ENCODE peak calls at places on chromosomes 16 and 17, in ten cellular contexts. One of them, this sample, is unnamed.

GRCh38 chr17:71085238-71086033 is 916.1 kb downstream of the KCNJ2 start:
- DNase-seq in colonic mucosa: peak; percentile 22
- DNase-seq in left ventricle myocardium inferior: no peak
- DNase-seq in K562: peak; percentile 14
- DNase-seq in Calu3: peak; percentile 40
- DNase-seq in GM23248: no peak
- DNase-seq in skeletal muscle cell: no peak
- DNase-seq in stimulated activated CD8-positive, alpha-beta memory T cell treated with anti-CD3 and anti-CD28 coated beads, Interleukin-4, amount 100 ng/mL, for 48 hours: no peak
- DNase-seq in activated CD4-positive, alpha-beta T cell treated with anti-CD3 and anti-CD28 coated beads, Interleukin-2, amount 50 U/mL, for 1 hour: no peak
- DNase-seq in EL: peak; percentile 4
- DNase-seq in this sample: no peak

GRCh38 chr17:15247891-15248529 is 17.1 kb downstream of the PMP22 start:
- DNase-seq in colonic mucosa: peak; percentile 13
- DNase-seq in left ventricle myocardium inferior: no peak
- DNase-seq in K562: no peak
- DNase-seq in Calu3: no peak
- DNase-seq in GM23248: peak; percentile 32
- DNase-seq in skeletal muscle cell: no peak
- DNase-seq in stimulated activated CD8-positive, alpha-beta memory T cell treated with anti-CD3 and anti-CD28 coated beads, Interleukin-4, amount 100 ng/mL, for 48 hours: no peak
- DNase-seq in activated CD4-positive, alpha-beta T cell treated with anti-CD3 and anti-CD28 coated beads, Interleukin-2, amount 50 U/mL, for 1 hour: no peak
- DNase-seq in EL: no peak
- DNase-seq in this sample: no peak

GRCh38 chr17:2323629-2324314 is 12.5 kb downstream of the TSR1 start:
- DNase-seq in colonic mucosa: no peak
- DNase-seq in left ventricle myocardium inferior: no peak
- DNase-seq in K562: no peak
- DNase-seq in Calu3: no peak
- DNase-seq in GM23248: no peak
- DNase-seq in skeletal muscle cell: no peak
- DNase-seq in stimulated activated CD8-positive, alpha-beta memory T cell treated with anti-CD3 and anti-CD28 coated beads, Interleukin-4, amount 100 ng/mL, for 48 hours: no peak
- DNase-seq in activated CD4-positive, alpha-beta T cell treated with anti-CD3 and anti-CD28 coated beads, Interleukin-2, amount 50 U/mL, for 1 hour: no peak
- DNase-seq in EL: no peak
- DNase-seq in this sample: no peak

GRCh38 chr16:56608876-56609462 is 585 bp downstream of the MT2A start:
- DNase-seq in colonic mucosa: peak; percentile 50
- DNase-seq in left ventricle myocardium inferior: no peak
- DNase-seq in K562: no peak
- DNase-seq in Calu3: no peak
- DNase-seq in GM23248: peak; percentile 53
- DNase-seq in skeletal muscle cell: no peak
- DNase-seq in stimulated activated CD8-positive, alpha-beta memory T cell treated with anti-CD3 and anti-CD28 coated beads, Interleukin-4, amount 100 ng/mL, for 48 hours: peak; percentile 51
- DNase-seq in activated CD4-positive, alpha-beta T cell treated with anti-CD3 and anti-CD28 coated beads, Interleukin-2, amount 50 U/mL, for 1 hour: no peak
- DNase-seq in EL: peak; percentile 33
- DNase-seq in this sample: no peak

GRCh38 chr17:72978593-72979218 is 113.8 kb downstream of the SLC39A11 start:
- DNase-seq in colonic mucosa: no peak
- DNase-seq in left ventricle myocardium inferior: no peak
- DNase-seq in K562: peak; percentile 65
- DNase-seq in Calu3: no peak
- DNase-seq in GM23248: no peak
- DNase-seq in skeletal muscle cell: no peak
- DNase-seq in stimulated activated CD8-positive, alpha-beta memory T cell treated with anti-CD3 and anti-CD28 coated beads, Interleukin-4, amount 100 ng/mL, for 48 hours: no peak
- DNase-seq in activated CD4-positive, alpha-beta T cell treated with anti-CD3 and anti-CD28 coated beads, Interleukin-2, amount 50 U/mL, for 1 hour: no peak
- DNase-seq in EL: no peak
- DNase-seq in this sample: no peak

GRCh38 chr17:79835470-79835899 is 3.8 kb downstream of the CBX4 start:
- DNase-seq in colonic mucosa: peak; percentile 32
- DNase-seq in left ventricle myocardium inferior: no peak
- DNase-seq in K562: peak; percentile 36
- DNase-seq in Calu3: no peak
- DNase-seq in GM23248: no peak
- DNase-seq in skeletal muscle cell: no peak
- DNase-seq in stimulated activated CD8-positive, alpha-beta memory T cell treated with anti-CD3 and anti-CD28 coated beads, Interleukin-4, amount 100 ng/mL, for 48 hours: no peak
- DNase-seq in activated CD4-positive, alpha-beta T cell treated with anti-CD3 and anti-CD28 coated beads, Interleukin-2, amount 50 U/mL, for 1 hour: no peak
- DNase-seq in EL: no peak
- DNase-seq in this sample: no peak

GRCh38 chr16:1614226-1615102 is 2.3 kb downstream of the CRAMP1 start:
- DNase-seq in colonic mucosa: peak; percentile 22
- DNase-seq in left ventricle myocardium inferior: no peak
- DNase-seq in K562: peak; percentile 48
- DNase-seq in Calu3: peak; percentile 46
- DNase-seq in GM23248: peak; percentile 84
- DNase-seq in skeletal muscle cell: no peak
- DNase-seq in stimulated activated CD8-positive, alpha-beta memory T cell treated with anti-CD3 and anti-CD28 coated beads, Interleukin-4, amount 100 ng/mL, for 48 hours: peak; percentile 40
- DNase-seq in activated CD4-positive, alpha-beta T cell treated with anti-CD3 and anti-CD28 coated beads, Interleukin-2, amount 50 U/mL, for 1 hour: peak; percentile 10
- DNase-seq in EL: peak; percentile 30
- DNase-seq in this sample: peak; percentile 78

GRCh38 chr17:36777118-36777517 is 160.2 kb upstream of the LHX1 start:
- DNase-seq in colonic mucosa: no peak
- DNase-seq in left ventricle myocardium inferior: no peak
- DNase-seq in K562: peak; percentile 37
- DNase-seq in Calu3: no peak
- DNase-seq in GM23248: no peak
- DNase-seq in skeletal muscle cell: no peak
- DNase-seq in stimulated activated CD8-positive, alpha-beta memory T cell treated with anti-CD3 and anti-CD28 coated beads, Interleukin-4, amount 100 ng/mL, for 48 hours: no peak
- DNase-seq in activated CD4-positive, alpha-beta T cell treated with anti-CD3 and anti-CD28 coated beads, Interleukin-2, amount 50 U/mL, for 1 hour: no peak
- DNase-seq in EL: no peak
- DNase-seq in this sample: no peak

GRCh38 chr17:45672301-45672700 is 111.8 kb upstream of the CRHR1 start:
- DNase-seq in colonic mucosa: no peak
- DNase-seq in left ventricle myocardium inferior: no peak
- DNase-seq in K562: peak; percentile 12
- DNase-seq in Calu3: no peak
- DNase-seq in GM23248: no peak
- DNase-seq in skeletal muscle cell: no peak
- DNase-seq in stimulated activated CD8-positive, alpha-beta memory T cell treated with anti-CD3 and anti-CD28 coated beads, Interleukin-4, amount 100 ng/mL, for 48 hours: no peak
- DNase-seq in activated CD4-positive, alpha-beta T cell treated with anti-CD3 and anti-CD28 coated beads, Interleukin-2, amount 50 U/mL, for 1 hour: no peak
- DNase-seq in EL: no peak
- DNase-seq in this sample: no peak

GRCh38 chr17:37815516-37815915 is 70.7 kb upstream of the HNF1B start:
- DNase-seq in colonic mucosa: no peak
- DNase-seq in left ventricle myocardium inferior: no peak
- DNase-seq in K562: no peak
- DNase-seq in Calu3: no peak
- DNase-seq in GM23248: no peak
- DNase-seq in skeletal muscle cell: no peak
- DNase-seq in stimulated activated CD8-positive, alpha-beta memory T cell treated with anti-CD3 and anti-CD28 coated beads, Interleukin-4, amount 100 ng/mL, for 48 hours: no peak
- DNase-seq in activated CD4-positive, alpha-beta T cell treated with anti-CD3 and anti-CD28 coated beads, Interleukin-2, amount 50 U/mL, for 1 hour: no peak
- DNase-seq in EL: no peak
- DNase-seq in this sample: no peak

GRCh38 chr16:68529931-68530667 is 9.0 kb upstream of the ZFP90 start:
- DNase-seq in colonic mucosa: peak; percentile 95
- DNase-seq in left ventricle myocardium inferior: peak; percentile 88
- DNase-seq in K562: peak; percentile 68
- DNase-seq in Calu3: peak; percentile 94
- DNase-seq in GM23248: peak; percentile 93
- DNase-seq in skeletal muscle cell: peak; percentile 54
- DNase-seq in stimulated activated CD8-positive, alpha-beta memory T cell treated with anti-CD3 and anti-CD28 coated beads, Interleukin-4, amount 100 ng/mL, for 48 hours: peak; percentile 93
- DNase-seq in activated CD4-positive, alpha-beta T cell treated with anti-CD3 and anti-CD28 coated beads, Interleukin-2, amount 50 U/mL, for 1 hour: peak; percentile 90
- DNase-seq in EL: peak; percentile 88
- DNase-seq in this sample: peak; percentile 91

GRCh38 chr17:68318103-68318991 is 27.1 kb downstream of the ARSG start:
- DNase-seq in colonic mucosa: no peak
- DNase-seq in left ventricle myocardium inferior: no peak
- DNase-seq in K562: no peak
- DNase-seq in Calu3: peak; percentile 54
- DNase-seq in GM23248: peak; percentile 90
- DNase-seq in skeletal muscle cell: peak; percentile 22
- DNase-seq in stimulated activated CD8-positive, alpha-beta memory T cell treated with anti-CD3 and anti-CD28 coated beads, Interleukin-4, amount 100 ng/mL, for 48 hours: no peak
- DNase-seq in activated CD4-positive, alpha-beta T cell treated with anti-CD3 and anti-CD28 coated beads, Interleukin-2, amount 50 U/mL, for 1 hour: no peak
- DNase-seq in EL: peak; percentile 87
- DNase-seq in this sample: no peak

GRCh38 chr16:75254359-75254837 is 3.0 kb upstream of the BCAR1 start:
- DNase-seq in colonic mucosa: peak; percentile 76
- DNase-seq in left ventricle myocardium inferior: no peak
- DNase-seq in K562: no peak
- DNase-seq in Calu3: no peak
- DNase-seq in GM23248: peak; percentile 96
- DNase-seq in skeletal muscle cell: peak; percentile 56
- DNase-seq in stimulated activated CD8-positive, alpha-beta memory T cell treated with anti-CD3 and anti-CD28 coated beads, Interleukin-4, amount 100 ng/mL, for 48 hours: no peak
- DNase-seq in activated CD4-positive, alpha-beta T cell treated with anti-CD3 and anti-CD28 coated beads, Interleukin-2, amount 50 U/mL, for 1 hour: no peak
- DNase-seq in EL: peak; percentile 86
- DNase-seq in this sample: no peak

GRCh38 chr16:10543231-10543630 is 37.2 kb downstream of the EMP2 start:
- DNase-seq in colonic mucosa: no peak
- DNase-seq in left ventricle myocardium inferior: no peak
- DNase-seq in K562: no peak
- DNase-seq in Calu3: no peak
- DNase-seq in GM23248: no peak
- DNase-seq in skeletal muscle cell: no peak
- DNase-seq in stimulated activated CD8-positive, alpha-beta memory T cell treated with anti-CD3 and anti-CD28 coated beads, Interleukin-4, amount 100 ng/mL, for 48 hours: no peak
- DNase-seq in activated CD4-positive, alpha-beta T cell treated with anti-CD3 and anti-CD28 coated beads, Interleukin-2, amount 50 U/mL, for 1 hour: no peak
- DNase-seq in EL: no peak
- DNase-seq in this sample: no peak

GRCh38 chr16:67951485-67951884 is 7.6 kb upstream of the LCAT start:
- DNase-seq in colonic mucosa: no peak
- DNase-seq in left ventricle myocardium inferior: peak; percentile 77
- DNase-seq in K562: no peak
- DNase-seq in Calu3: no peak
- DNase-seq in GM23248: no peak
- DNase-seq in skeletal muscle cell: no peak
- DNase-seq in stimulated activated CD8-positive, alpha-beta memory T cell treated with anti-CD3 and anti-CD28 coated beads, Interleukin-4, amount 100 ng/mL, for 48 hours: no peak
- DNase-seq in activated CD4-positive, alpha-beta T cell treated with anti-CD3 and anti-CD28 coated beads, Interleukin-2, amount 50 U/mL, for 1 hour: no peak
- DNase-seq in EL: no peak
- DNase-seq in this sample: no peak

GRCh38 chr17:27323538-27324212 is 29.8 kb downstream of the WSB1 start:
- DNase-seq in colonic mucosa: peak; percentile 93
- DNase-seq in left ventricle myocardium inferior: peak; percentile 80
- DNase-seq in K562: peak; percentile 77
- DNase-seq in Calu3: peak; percentile 69
- DNase-seq in GM23248: peak; percentile 72
- DNase-seq in skeletal muscle cell: peak; percentile 23
- DNase-seq in stimulated activated CD8-positive, alpha-beta memory T cell treated with anti-CD3 and anti-CD28 coated beads, Interleukin-4, amount 100 ng/mL, for 48 hours: no peak
- DNase-seq in activated CD4-positive, alpha-beta T cell treated with anti-CD3 and anti-CD28 coated beads, Interleukin-2, amount 50 U/mL, for 1 hour: no peak
- DNase-seq in EL: peak; percentile 51
- DNase-seq in this sample: no peak

GRCh38 chr16:7137560-7138330 is 194.9 kb upstream of the RBFOX1 start:
- DNase-seq in colonic mucosa: no peak
- DNase-seq in left ventricle myocardium inferior: no peak
- DNase-seq in K562: no peak
- DNase-seq in Calu3: no peak
- DNase-seq in GM23248: peak; percentile 2
- DNase-seq in skeletal muscle cell: no peak
- DNase-seq in stimulated activated CD8-positive, alpha-beta memory T cell treated with anti-CD3 and anti-CD28 coated beads, Interleukin-4, amount 100 ng/mL, for 48 hours: no peak
- DNase-seq in activated CD4-positive, alpha-beta T cell treated with anti-CD3 and anti-CD28 coated beads, Interleukin-2, amount 50 U/mL, for 1 hour: no peak
- DNase-seq in EL: no peak
- DNase-seq in this sample: no peak

GRCh38 chr17:67376509-67376891 is 581 bp upstream of the PITPNC1 start:
- DNase-seq in colonic mucosa: no peak
- DNase-seq in left ventricle myocardium inferior: no peak
- DNase-seq in K562: no peak
- DNase-seq in Calu3: no peak
- DNase-seq in GM23248: peak; percentile 77
- DNase-seq in skeletal muscle cell: no peak
- DNase-seq in stimulated activated CD8-positive, alpha-beta memory T cell treated with anti-CD3 and anti-CD28 coated beads, Interleukin-4, amount 100 ng/mL, for 48 hours: peak; percentile 41
- DNase-seq in activated CD4-positive, alpha-beta T cell treated with anti-CD3 and anti-CD28 coated beads, Interleukin-2, amount 50 U/mL, for 1 hour: no peak
- DNase-seq in EL: peak; percentile 40
- DNase-seq in this sample: no peak

GRCh38 chr17:46814446-46814845 is 4.0 kb downstream of the WNT3 start:
- DNase-seq in colonic mucosa: no peak
- DNase-seq in left ventricle myocardium inferior: no peak
- DNase-seq in K562: no peak
- DNase-seq in Calu3: no peak
- DNase-seq in GM23248: no peak
- DNase-seq in skeletal muscle cell: no peak
- DNase-seq in stimulated activated CD8-positive, alpha-beta memory T cell treated with anti-CD3 and anti-CD28 coated beads, Interleukin-4, amount 100 ng/mL, for 48 hours: no peak
- DNase-seq in activated CD4-positive, alpha-beta T cell treated with anti-CD3 and anti-CD28 coated beads, Interleukin-2, amount 50 U/mL, for 1 hour: no peak
- DNase-seq in EL: no peak
- DNase-seq in this sample: no peak

GRCh38 chr16:66617010-66617434 is 12.5 kb downstream of the CMTM3 start:
- DNase-seq in colonic mucosa: no peak
- DNase-seq in left ventricle myocardium inferior: no peak
- DNase-seq in K562: peak; percentile 41
- DNase-seq in Calu3: no peak
- DNase-seq in GM23248: no peak
- DNase-seq in skeletal muscle cell: no peak
- DNase-seq in stimulated activated CD8-positive, alpha-beta memory T cell treated with anti-CD3 and anti-CD28 coated beads, Interleukin-4, amount 100 ng/mL, for 48 hours: no peak
- DNase-seq in activated CD4-positive, alpha-beta T cell treated with anti-CD3 and anti-CD28 coated beads, Interleukin-2, amount 50 U/mL, for 1 hour: no peak
- DNase-seq in EL: no peak
- DNase-seq in this sample: no peak

GRCh38 chr16:46573008-46573833 is 48.0 kb downstream of the SHCBP1 start:
- DNase-seq in colonic mucosa: no peak
- DNase-seq in left ventricle myocardium inferior: no peak
- DNase-seq in K562: peak; percentile 38
- DNase-seq in Calu3: no peak
- DNase-seq in GM23248: peak; percentile 59
- DNase-seq in skeletal muscle cell: peak; percentile 8
- DNase-seq in stimulated activated CD8-positive, alpha-beta memory T cell treated with anti-CD3 and anti-CD28 coated beads, Interleukin-4, amount 100 ng/mL, for 48 hours: no peak
- DNase-seq in activated CD4-positive, alpha-beta T cell treated with anti-CD3 and anti-CD28 coated beads, Interleukin-2, amount 50 U/mL, for 1 hour: no peak
- DNase-seq in EL: peak; percentile 90
- DNase-seq in this sample: no peak

GRCh38 chr16:67660564-67661028 is at the start of gene PARD6A:
- DNase-seq in colonic mucosa: peak; percentile 95
- DNase-seq in left ventricle myocardium inferior: peak; percentile 94
- DNase-seq in K562: peak; percentile 98
- DNase-seq in Calu3: peak; percentile 96
- DNase-seq in GM23248: peak; percentile 99
- DNase-seq in skeletal muscle cell: peak; percentile 88
- DNase-seq in stimulated activated CD8-positive, alpha-beta memory T cell treated with anti-CD3 and anti-CD28 coated beads, Interleukin-4, amount 100 ng/mL, for 48 hours: peak; percentile 97
- DNase-seq in activated CD4-positive, alpha-beta T cell treated with anti-CD3 and anti-CD28 coated beads, Interleukin-2, amount 50 U/mL, for 1 hour: peak; percentile 93
- DNase-seq in EL: peak; percentile 96
- DNase-seq in this sample: peak; percentile 98

GRCh38 chr17:79002796-79003593 is 6.6 kb downstream of the CANT1 start:
- DNase-seq in colonic mucosa: peak; percentile 25
- DNase-seq in left ventricle myocardium inferior: no peak
- DNase-seq in K562: no peak
- DNase-seq in Calu3: no peak
- DNase-seq in GM23248: no peak
- DNase-seq in skeletal muscle cell: no peak
- DNase-seq in stimulated activated CD8-positive, alpha-beta memory T cell treated with anti-CD3 and anti-CD28 coated beads, Interleukin-4, amount 100 ng/mL, for 48 hours: no peak
- DNase-seq in activated CD4-positive, alpha-beta T cell treated with anti-CD3 and anti-CD28 coated beads, Interleukin-2, amount 50 U/mL, for 1 hour: no peak
- DNase-seq in EL: no peak
- DNase-seq in this sample: no peak

GRCh38 chr17:63095879-63096278 is 129.8 kb downstream of the TANC2 start:
- DNase-seq in colonic mucosa: no peak
- DNase-seq in left ventricle myocardium inferior: no peak
- DNase-seq in K562: no peak
- DNase-seq in Calu3: no peak
- DNase-seq in GM23248: peak; percentile 3
- DNase-seq in skeletal muscle cell: no peak
- DNase-seq in stimulated activated CD8-positive, alpha-beta memory T cell treated with anti-CD3 and anti-CD28 coated beads, Interleukin-4, amount 100 ng/mL, for 48 hours: no peak
- DNase-seq in activated CD4-positive, alpha-beta T cell treated with anti-CD3 and anti-CD28 coated beads, Interleukin-2, amount 50 U/mL, for 1 hour: no peak
- DNase-seq in EL: no peak
- DNase-seq in this sample: no peak

GRCh38 chr16:89122322-89122831 is 28.7 kb downstream of the ACSF3 start:
- DNase-seq in colonic mucosa: peak; percentile 84
- DNase-seq in left ventricle myocardium inferior: no peak
- DNase-seq in K562: no peak
- DNase-seq in Calu3: no peak
- DNase-seq in GM23248: no peak
- DNase-seq in skeletal muscle cell: no peak
- DNase-seq in stimulated activated CD8-positive, alpha-beta memory T cell treated with anti-CD3 and anti-CD28 coated beads, Interleukin-4, amount 100 ng/mL, for 48 hours: no peak
- DNase-seq in activated CD4-positive, alpha-beta T cell treated with anti-CD3 and anti-CD28 coated beads, Interleukin-2, amount 50 U/mL, for 1 hour: peak; percentile 75
- DNase-seq in EL: no peak
- DNase-seq in this sample: peak; percentile 73

GRCh38 chr16:67647111-67647651 is 2.2 kb downstream of the CARMIL2 start:
- DNase-seq in colonic mucosa: no peak
- DNase-seq in left ventricle myocardium inferior: no peak
- DNase-seq in K562: no peak
- DNase-seq in Calu3: no peak
- DNase-seq in GM23248: no peak
- DNase-seq in skeletal muscle cell: no peak
- DNase-seq in stimulated activated CD8-positive, alpha-beta memory T cell treated with anti-CD3 and anti-CD28 coated beads, Interleukin-4, amount 100 ng/mL, for 48 hours: no peak
- DNase-seq in activated CD4-positive, alpha-beta T cell treated with anti-CD3 and anti-CD28 coated beads, Interleukin-2, amount 50 U/mL, for 1 hour: no peak
- DNase-seq in EL: no peak
- DNase-seq in this sample: no peak

GRCh38 chr16:8600144-8600856 is 10.0 kb upstream of the TMEM114 start:
- DNase-seq in colonic mucosa: no peak
- DNase-seq in left ventricle myocardium inferior: no peak
- DNase-seq in K562: no peak
- DNase-seq in Calu3: no peak
- DNase-seq in GM23248: peak; percentile 23
- DNase-seq in skeletal muscle cell: no peak
- DNase-seq in stimulated activated CD8-positive, alpha-beta memory T cell treated with anti-CD3 and anti-CD28 coated beads, Interleukin-4, amount 100 ng/mL, for 48 hours: no peak
- DNase-seq in activated CD4-positive, alpha-beta T cell treated with anti-CD3 and anti-CD28 coated beads, Interleukin-2, amount 50 U/mL, for 1 hour: no peak
- DNase-seq in EL: no peak
- DNase-seq in this sample: no peak